ENCODE peak calls at places on chromosomes 2 and 18, in ten cellular contexts. One of them, this sample, is unnamed.

GRCh38 chr2:127024769-127025356 is 82.1 kb downstream of the BIN1 start:
- DNase-seq in CD8-positive, alpha-beta T cell: no peak
- DNase-seq in aorta: no peak
- DNase-seq in heart left ventricle: no peak
- DNase-seq in body of pancreas: peak; percentile 47
- DNase-seq in CD4-positive, CD25-positive, alpha-beta regulatory T cell: no peak
- DNase-seq in astrocyte: peak; percentile 36
- DNase-seq in Panc1: no peak
- DNase-seq in thoracic aorta: no peak
- DNase-seq in foreskin keratinocyte: no peak
- DNase-seq in this sample: peak; percentile 27

GRCh38 chr18:36199691-36200295 is 12.5 kb downstream of the MOCOS start:
- DNase-seq in body of pancreas: no peak
- DNase-seq in aorta: no peak
- DNase-seq in astrocyte: no peak
- DNase-seq in CD4-positive, CD25-positive, alpha-beta regulatory T cell: no peak
- DNase-seq in Panc1: no peak
- DNase-seq in foreskin keratinocyte: no peak
- DNase-seq in CD8-positive, alpha-beta T cell: no peak
- DNase-seq in thoracic aorta: no peak
- DNase-seq in heart left ventricle: no peak
- DNase-seq in this sample: no peak

GRCh38 chr2:26570083-26570430 is 71.1 kb downstream of the CIB4 start:
- DNase-seq in CD4-positive, CD25-positive, alpha-beta regulatory T cell: no peak
- DNase-seq in astrocyte: no peak
- DNase-seq in CD8-positive, alpha-beta T cell: no peak
- DNase-seq in thoracic aorta: no peak
- DNase-seq in body of pancreas: no peak
- DNase-seq in aorta: peak; percentile 8
- DNase-seq in foreskin keratinocyte: no peak
- DNase-seq in heart left ventricle: peak; percentile 51
- DNase-seq in Panc1: no peak
- DNase-seq in this sample: no peak

GRCh38 chr2:190640124-190640523 is 8.8 kb upstream of the NAB1 start:
- DNase-seq in Panc1: no peak
- DNase-seq in foreskin keratinocyte: no peak
- DNase-seq in body of pancreas: no peak
- DNase-seq in CD8-positive, alpha-beta T cell: no peak
- DNase-seq in thoracic aorta: no peak
- DNase-seq in aorta: no peak
- DNase-seq in CD4-positive, CD25-positive, alpha-beta regulatory T cell: no peak
- DNase-seq in heart left ventricle: no peak
- DNase-seq in astrocyte: no peak
- DNase-seq in this sample: no peak

GRCh38 chr2:74300506-74300905 is 42.7 kb downstream of the SLC4A5 start:
- DNase-seq in thoracic aorta: no peak
- DNase-seq in CD4-positive, CD25-positive, alpha-beta regulatory T cell: no peak
- DNase-seq in astrocyte: no peak
- DNase-seq in CD8-positive, alpha-beta T cell: no peak
- DNase-seq in aorta: no peak
- DNase-seq in Panc1: no peak
- DNase-seq in heart left ventricle: no peak
- DNase-seq in body of pancreas: no peak
- DNase-seq in foreskin keratinocyte: no peak
- DNase-seq in this sample: no peak

GRCh38 chr2:230447455-230448451 is 31.8 kb downstream of the SP100 start:
- DNase-seq in thoracic aorta: no peak
- DNase-seq in astrocyte: no peak
- DNase-seq in foreskin keratinocyte: no peak
- DNase-seq in body of pancreas: no peak
- DNase-seq in Panc1: no peak
- DNase-seq in aorta: no peak
- DNase-seq in heart left ventricle: no peak
- DNase-seq in CD4-positive, CD25-positive, alpha-beta regulatory T cell: peak; percentile 69
- DNase-seq in CD8-positive, alpha-beta T cell: no peak
- DNase-seq in this sample: no peak

GRCh38 chr2:127733816-127734537 is 32.7 kb downstream of the SFT2D3 start:
- DNase-seq in aorta: no peak
- DNase-seq in Panc1: no peak
- DNase-seq in heart left ventricle: no peak
- DNase-seq in astrocyte: peak; percentile 53
- DNase-seq in thoracic aorta: no peak
- DNase-seq in foreskin keratinocyte: no peak
- DNase-seq in body of pancreas: no peak
- DNase-seq in CD4-positive, CD25-positive, alpha-beta regulatory T cell: no peak
- DNase-seq in CD8-positive, alpha-beta T cell: no peak
- DNase-seq in this sample: no peak

GRCh38 chr2:221085376-221085900 is 486.7 kb downstream of the EPHA4 start:
- DNase-seq in Panc1: no peak
- DNase-seq in CD4-positive, CD25-positive, alpha-beta regulatory T cell: no peak
- DNase-seq in heart left ventricle: no peak
- DNase-seq in aorta: no peak
- DNase-seq in body of pancreas: no peak
- DNase-seq in thoracic aorta: no peak
- DNase-seq in astrocyte: peak; percentile 55
- DNase-seq in CD8-positive, alpha-beta T cell: no peak
- DNase-seq in foreskin keratinocyte: no peak
- DNase-seq in this sample: no peak

GRCh38 chr2:26989156-26989555 is 18.7 kb downstream of the MAPRE3 start:
- DNase-seq in heart left ventricle: no peak
- DNase-seq in CD4-positive, CD25-positive, alpha-beta regulatory T cell: no peak
- DNase-seq in aorta: no peak
- DNase-seq in body of pancreas: no peak
- DNase-seq in CD8-positive, alpha-beta T cell: no peak
- DNase-seq in Panc1: no peak
- DNase-seq in astrocyte: peak; percentile 54
- DNase-seq in thoracic aorta: no peak
- DNase-seq in foreskin keratinocyte: peak; percentile 18
- DNase-seq in this sample: no peak

GRCh38 chr2:55111230-55111569 is 60.9 kb upstream of the RTN4 start:
- DNase-seq in CD8-positive, alpha-beta T cell: no peak
- DNase-seq in Panc1: no peak
- DNase-seq in foreskin keratinocyte: no peak
- DNase-seq in CD4-positive, CD25-positive, alpha-beta regulatory T cell: no peak
- DNase-seq in aorta: no peak
- DNase-seq in body of pancreas: no peak
- DNase-seq in astrocyte: no peak
- DNase-seq in heart left ventricle: no peak
- DNase-seq in thoracic aorta: no peak
- DNase-seq in this sample: no peak

GRCh38 chr2:46346719-46347118 is 49.5 kb downstream of the EPAS1 start:
- DNase-seq in thoracic aorta: no peak
- DNase-seq in body of pancreas: no peak
- DNase-seq in aorta: no peak
- DNase-seq in CD4-positive, CD25-positive, alpha-beta regulatory T cell: no peak
- DNase-seq in foreskin keratinocyte: no peak
- DNase-seq in astrocyte: no peak
- DNase-seq in CD8-positive, alpha-beta T cell: no peak
- DNase-seq in heart left ventricle: no peak
- DNase-seq in Panc1: no peak
- DNase-seq in this sample: no peak

GRCh38 chr18:23099621-23100020 is 35.7 kb upstream of the CABLES1 start:
- DNase-seq in aorta: no peak
- DNase-seq in foreskin keratinocyte: no peak
- DNase-seq in CD8-positive, alpha-beta T cell: no peak
- DNase-seq in heart left ventricle: no peak
- DNase-seq in CD4-positive, CD25-positive, alpha-beta regulatory T cell: no peak
- DNase-seq in thoracic aorta: no peak
- DNase-seq in body of pancreas: no peak
- DNase-seq in astrocyte: no peak
- DNase-seq in Panc1: peak; percentile 85
- DNase-seq in this sample: peak; percentile 87

GRCh38 chr2:73979686-73980085 is 5.0 kb upstream of the TET3 start:
- DNase-seq in foreskin keratinocyte: peak; percentile 91
- DNase-seq in aorta: no peak
- DNase-seq in heart left ventricle: no peak
- DNase-seq in Panc1: no peak
- DNase-seq in body of pancreas: no peak
- DNase-seq in astrocyte: peak; percentile 77
- DNase-seq in thoracic aorta: no peak
- DNase-seq in CD8-positive, alpha-beta T cell: no peak
- DNase-seq in CD4-positive, CD25-positive, alpha-beta regulatory T cell: no peak
- DNase-seq in this sample: no peak

GRCh38 chr2:51028829-51029228 is 3.1 kb downstream of the NRXN1 start:
- DNase-seq in aorta: no peak
- DNase-seq in astrocyte: no peak
- DNase-seq in body of pancreas: no peak
- DNase-seq in thoracic aorta: no peak
- DNase-seq in CD4-positive, CD25-positive, alpha-beta regulatory T cell: no peak
- DNase-seq in heart left ventricle: no peak
- DNase-seq in foreskin keratinocyte: no peak
- DNase-seq in CD8-positive, alpha-beta T cell: no peak
- DNase-seq in Panc1: no peak
- DNase-seq in this sample: no peak

GRCh38 chr2:215171151-215171550 is 32.7 kb upstream of the ABCA12 start:
- DNase-seq in CD8-positive, alpha-beta T cell: no peak
- DNase-seq in CD4-positive, CD25-positive, alpha-beta regulatory T cell: peak; percentile 35
- DNase-seq in body of pancreas: no peak
- DNase-seq in thoracic aorta: no peak
- DNase-seq in aorta: no peak
- DNase-seq in astrocyte: peak; percentile 23
- DNase-seq in heart left ventricle: no peak
- DNase-seq in Panc1: no peak
- DNase-seq in foreskin keratinocyte: peak; percentile 39
- DNase-seq in this sample: no peak

GRCh38 chr2:218567797-218568189 is 358 bp downstream of the USP37 start:
- DNase-seq in heart left ventricle: no peak
- DNase-seq in body of pancreas: no peak
- DNase-seq in Panc1: no peak
- DNase-seq in thoracic aorta: no peak
- DNase-seq in astrocyte: peak; percentile 3
- DNase-seq in CD4-positive, CD25-positive, alpha-beta regulatory T cell: no peak
- DNase-seq in foreskin keratinocyte: no peak
- DNase-seq in CD8-positive, alpha-beta T cell: no peak
- DNase-seq in aorta: no peak
- DNase-seq in this sample: no peak

DNA sequence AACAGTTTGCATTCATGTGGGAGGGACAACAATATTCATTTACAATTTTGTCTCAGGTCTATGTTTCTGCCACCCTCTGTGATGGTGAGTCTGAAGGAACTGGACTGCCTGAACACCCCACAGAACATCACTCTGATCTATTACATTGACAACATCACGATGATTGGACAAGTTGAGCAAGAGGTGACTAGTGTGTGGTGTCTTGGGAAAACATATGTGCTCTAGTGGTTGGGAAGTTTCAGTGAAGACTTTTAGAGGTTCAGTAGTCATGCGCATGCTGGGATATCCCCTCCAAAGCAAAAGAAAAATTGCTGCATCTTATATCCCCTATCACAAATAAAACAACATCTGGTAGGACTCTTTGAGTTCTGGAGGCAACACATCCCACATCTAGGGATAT is 18.6 kb upstream of the CTLA4 start:
- DNase-seq in CD4-positive, CD25-positive, alpha-beta regulatory T cell: no peak
- DNase-seq in astrocyte: no peak
- DNase-seq in heart left ventricle: no peak
- DNase-seq in foreskin keratinocyte: no peak
- DNase-seq in body of pancreas: no peak
- DNase-seq in thoracic aorta: no peak
- DNase-seq in aorta: no peak
- DNase-seq in Panc1: no peak
- DNase-seq in CD8-positive, alpha-beta T cell: no peak
- DNase-seq in this sample: no peak
- H3K27ac ChIP-seq in CD4-positive, CD25-positive, alpha-beta regulatory T cell: no peak overlapping the region
- H3K27ac ChIP-seq in astrocyte: no peak overlapping the region
- H3K27ac ChIP-seq in heart left ventricle: no peak overlapping the region
- H3K27ac ChIP-seq in foreskin keratinocyte: no peak overlapping the region
- H3K27ac ChIP-seq in body of pancreas: no peak overlapping the region
- H3K27ac ChIP-seq in thoracic aorta: no peak overlapping the region
- H3K27ac ChIP-seq in aorta: no peak overlapping the region
- H3K27ac ChIP-seq in Panc1: no peak overlapping the region
- H3K27ac ChIP-seq in CD8-positive, alpha-beta T cell: no peak overlapping the region
- H3K27ac ChIP-seq in this sample: no peak overlapping the region

GRCh38 chr2:240447331-240447730 is 11.9 kb downstream of the GPC1 start:
- DNase-seq in CD8-positive, alpha-beta T cell: no peak
- DNase-seq in aorta: no peak
- DNase-seq in thoracic aorta: no peak
- DNase-seq in astrocyte: no peak
- DNase-seq in body of pancreas: no peak
- DNase-seq in foreskin keratinocyte: no peak
- DNase-seq in CD4-positive, CD25-positive, alpha-beta regulatory T cell: no peak
- DNase-seq in Panc1: no peak
- DNase-seq in heart left ventricle: no peak
- DNase-seq in this sample: no peak
- H3K27ac ChIP-seq in CD8-positive, alpha-beta T cell: no peak overlapping the region
- H3K27ac ChIP-seq in aorta: no peak overlapping the region
- H3K27ac ChIP-seq in thoracic aorta: no peak overlapping the region
- H3K27ac ChIP-seq in astrocyte: no peak overlapping the region
- H3K27ac ChIP-seq in body of pancreas: no peak overlapping the region
- H3K27ac ChIP-seq in foreskin keratinocyte: no peak overlapping the region
- H3K27ac ChIP-seq in CD4-positive, CD25-positive, alpha-beta regulatory T cell: no peak overlapping the region
- H3K27ac ChIP-seq in Panc1: no peak overlapping the region
- H3K27ac ChIP-seq in heart left ventricle: no peak overlapping the region
- H3K27ac ChIP-seq in this sample: no peak overlapping the region

DNA sequence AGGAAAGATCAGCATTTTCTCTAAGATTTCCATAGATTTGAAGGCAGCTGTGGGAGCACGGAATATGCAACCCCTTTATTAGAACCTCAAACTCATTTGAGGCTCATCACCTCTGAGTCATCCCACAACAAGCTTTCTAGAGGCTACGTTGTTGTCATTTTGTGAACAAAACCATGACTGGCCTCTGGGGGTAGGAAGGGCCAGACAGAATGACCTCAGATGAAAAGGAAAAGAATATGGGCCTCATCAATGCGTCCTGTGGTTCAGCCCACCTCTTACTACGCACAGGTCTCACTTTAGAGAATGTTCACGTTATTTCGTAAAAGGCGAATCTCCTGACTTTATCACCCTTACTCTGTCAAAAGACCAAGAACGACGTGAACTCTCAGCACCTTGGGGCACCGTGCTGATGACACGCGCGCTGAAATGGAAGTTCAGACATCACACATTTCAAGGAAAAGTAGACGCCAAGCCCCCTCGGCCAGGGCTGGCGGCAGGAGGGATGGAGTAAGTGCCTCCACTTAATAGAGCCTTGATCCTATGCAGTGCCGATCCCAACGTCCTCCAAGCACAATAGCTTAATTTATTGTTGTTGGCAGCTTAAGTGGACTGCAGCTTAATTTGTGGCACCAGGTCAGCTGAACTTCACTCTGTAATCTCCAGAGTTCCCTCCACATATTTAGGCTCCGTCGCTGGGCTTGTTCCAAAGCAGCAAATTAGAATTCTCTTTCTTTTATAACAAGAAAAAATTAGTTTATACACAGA is 208.3 kb downstream of the EIPR1 start:
- DNase-seq in aorta: no peak
- DNase-seq in heart left ventricle: no peak
- DNase-seq in CD4-positive, CD25-positive, alpha-beta regulatory T cell: no peak
- DNase-seq in Panc1: no peak
- DNase-seq in CD8-positive, alpha-beta T cell: no peak
- DNase-seq in thoracic aorta: no peak
- DNase-seq in body of pancreas: peak; percentile 3
- DNase-seq in astrocyte: peak; percentile 57
- DNase-seq in foreskin keratinocyte: peak; percentile 69
- DNase-seq in this sample: no peak
- H3K27ac ChIP-seq in aorta: no peak overlapping the region
- H3K27ac ChIP-seq in heart left ventricle: no peak overlapping the region
- H3K27ac ChIP-seq in CD4-positive, CD25-positive, alpha-beta regulatory T cell: no peak overlapping the region
- H3K27ac ChIP-seq in Panc1: no peak overlapping the region
- H3K27ac ChIP-seq in CD8-positive, alpha-beta T cell: no peak overlapping the region
- H3K27ac ChIP-seq in thoracic aorta: no peak overlapping the region
- H3K27ac ChIP-seq in body of pancreas: no peak overlapping the region
- H3K27ac ChIP-seq in astrocyte: no peak overlapping the region
- H3K27ac ChIP-seq in foreskin keratinocyte: no peak overlapping the region
- H3K27ac ChIP-seq in this sample: no peak overlapping the region

GRCh38 chr2:203689424-203690109 is 16.9 kb upstream of the CD28 start:
- DNase-seq in aorta: no peak
- DNase-seq in astrocyte: no peak
- DNase-seq in body of pancreas: no peak
- DNase-seq in CD8-positive, alpha-beta T cell: no peak
- DNase-seq in Panc1: no peak
- DNase-seq in CD4-positive, CD25-positive, alpha-beta regulatory T cell: no peak
- DNase-seq in heart left ventricle: no peak
- DNase-seq in thoracic aorta: no peak
- DNase-seq in foreskin keratinocyte: no peak
- DNase-seq in this sample: no peak
- H3K27ac ChIP-seq in aorta: no peak overlapping the region
- H3K27ac ChIP-seq in astrocyte: no peak overlapping the region
- H3K27ac ChIP-seq in body of pancreas: no peak overlapping the region
- H3K27ac ChIP-seq in CD8-positive, alpha-beta T cell: no peak overlapping the region
- H3K27ac ChIP-seq in Panc1: no peak overlapping the region
- H3K27ac ChIP-seq in CD4-positive, CD25-positive, alpha-beta regulatory T cell: no peak overlapping the region
- H3K27ac ChIP-seq in heart left ventricle: peak overlapping the region; percentile 56
- H3K27ac ChIP-seq in thoracic aorta: no peak overlapping the region
- H3K27ac ChIP-seq in foreskin keratinocyte: no peak overlapping the region
- H3K27ac ChIP-seq in this sample: no peak overlapping the region